ENCODE peak calls at places on chromosomes 6 and 20, in six cellular contexts. Z is CD8-positive, alpha-beta T cell; D is A172; E is naive B cell; N is NCI-H146; C is iris pigment epithelial cell. A is an unnamed sample.

GRCh38 chr20:31751126-31751525 is 12.0 kb downstream of the TPX2 start:
- DNase-seq in Z (no peak), D (peak), E (no peak), N (no peak), C (peak), A (no peak)

GRCh38 chr6:132596201-132596600 is 6.7 kb upstream of the TAAR5 start:
- DNase-seq in Z (no peak), D (no peak), E (no peak), N (no peak), C (no peak), A (no peak)

GRCh38 chr6:93678841-93679454 is 259.6 kb upstream of the EPHA7 start:
- DNase-seq in Z (no peak), D (peak), E (no peak), N (peak), C (peak), A (no peak)

GRCh38 chr6:44473393-44473792 is 85.9 kb downstream of the CDC5L start:
- DNase-seq in Z (no peak), D (no peak), E (no peak), N (no peak), C (no peak), A (no peak)

GRCh38 chr20:56487216-56487615 is 18.8 kb downstream of the RTF2 start:
- DNase-seq in Z (no peak), D (no peak), E (no peak), N (no peak), C (no peak), A (no peak)

GRCh38 chr20:37223053-37223452 is 38.6 kb downstream of the GHRH start:
- DNase-seq in Z (no peak), D (peak), E (peak), N (no peak), C (peak), A (no peak)

GRCh38 chr20:3808141-3808479 is 12.0 kb downstream of the CDC25B start:
- DNase-seq in Z (no peak), D (peak), E (no peak), N (no peak), C (peak), A (no peak)

GRCh38 chr6:115986026-115986425 is 74.7 kb downstream of the FRK start:
- DNase-seq in Z (no peak), D (no peak), E (no peak), N (no peak), C (no peak), A (no peak)

GRCh38 chr20:58184984-58185383 is 43.5 kb downstream of the ANKRD60 start:
- DNase-seq in Z (no peak), D (no peak), E (no peak), N (no peak), C (no peak), A (no peak)

GRCh38 chr20:44431502-44432234 is 44.0 kb upstream of the TTPAL start:
- DNase-seq in Z (no peak), D (no peak), E (no peak), N (no peak), C (no peak), A (no peak)

GRCh38 chr6:132962936-132963579 is 148.7 kb downstream of the RPS12 start:
- DNase-seq in Z (peak), D (peak), E (peak), N (peak), C (peak), A (peak)

GRCh38 chr6:164665328-164665727 is 644.1 kb downstream of the C6orf118 start:
- DNase-seq in Z (no peak), D (peak), E (no peak), N (no peak), C (no peak), A (no peak)

GRCh38 chr6:100309174-100309573 is 155.5 kb downstream of the SIM1 start:
- DNase-seq in Z (no peak), D (no peak), E (no peak), N (no peak), C (no peak), A (no peak)

GRCh38 chr20:23257106-23257761 is 93.4 kb upstream of the NXT1 start:
- DNase-seq in Z (no peak), D (no peak), E (no peak), N (no peak), C (peak), A (no peak)

GRCh38 chr6:38389875-38390274 is 249.9 kb downstream of the BTBD9 start:
- DNase-seq in Z (no peak), D (no peak), E (no peak), N (no peak), C (no peak), A (no peak)

GRCh38 chr6:11824986-11825385 is 46.4 kb upstream of the ADTRP start:
- DNase-seq in Z (no peak), D (no peak), E (no peak), N (no peak), C (peak), A (no peak)

GRCh38 chr6:32126880-32127279 is 1.2 kb downstream of the ATF6B start:
- DNase-seq in Z (no peak), D (no peak), E (no peak), N (no peak), C (no peak), A (no peak)

GRCh38 chr20:52137850-52138249 is 53.7 kb downstream of the ZFP64 start:
- DNase-seq in Z (no peak), D (no peak), E (no peak), N (no peak), C (no peak), A (no peak)

GRCh38 chr20:1802385-1803215 is 92.6 kb upstream of the SIRPA start:
- DNase-seq in Z (peak), D (no peak), E (peak), N (no peak), C (peak), A (peak)

GRCh38 chr6:122789078-122789861 is at the start of gene SMPDL3A:
- DNase-seq in Z (no peak), D (peak), E (no peak), N (peak), C (peak), A (peak)

GRCh38 chr6:43715056-43715788 is 27.6 kb upstream of the MRPS18A start:
- DNase-seq in Z (no peak), D (no peak), E (peak), N (no peak), C (no peak), A (peak)